ENCODE peak calls at places on chromosomes 16 and 17, in seven cellular contexts. N, O, M, A, K, S and Z are unnamed samples.

GRCh38 chr16:46822270-46822669 is 8.7 kb downstream of the C16orf87 start:
- DNase-seq in N (no peak), O (no peak), M (peak; percentile 91), A (no peak), K (no peak), S (no peak), Z (peak; percentile 50)

GRCh38 chr17:35788504-35788998 is 6.9 kb downstream of the MMP28 start:
- DNase-seq in N (peak; percentile 64), O (peak; percentile 43), M (peak; percentile 92), A (no peak), K (no peak), S (no peak), Z (peak; percentile 72)

GRCh38 chr16:11101283-11101682 is 154.7 kb downstream of the SOCS1 start:
- DNase-seq in N (no peak), O (no peak), M (no peak), A (no peak), K (no peak), S (no peak), Z (no peak)

GRCh38 chr16:72878301-72879269 is 169.3 kb downstream of the ZFHX3 start:
- DNase-seq in N (peak; percentile 65), O (no peak), M (peak; percentile 75), A (no peak), K (no peak), S (no peak), Z (no peak)

GRCh38 chr16:10558305-10558704 is 22.1 kb downstream of the EMP2 start:
- DNase-seq in N (peak; percentile 82), O (no peak), M (no peak), A (no peak), K (peak; percentile 40), S (no peak), Z (no peak)

GRCh38 chr16:8998114-8998513 is 34.4 kb upstream of the USP7 start:
- DNase-seq in N (no peak), O (no peak), M (peak; percentile 54), A (no peak), K (no peak), S (no peak), Z (no peak)

GRCh38 chr17:50273654-50274040 is 619 bp upstream of the TMEM92 start:
- DNase-seq in N (peak; percentile 59), O (no peak), M (no peak), A (no peak), K (no peak), S (peak; percentile 25), Z (no peak)

GRCh38 chr17:81652901-81653771 is 3.2 kb downstream of the PDE6G start:
- DNase-seq in N (no peak), O (no peak), M (no peak), A (no peak), K (no peak), S (no peak), Z (no peak)

GRCh38 chr16:49788936-49789335 is 67.0 kb downstream of the ZNF423 start:
- DNase-seq in N (no peak), O (no peak), M (no peak), A (no peak), K (no peak), S (no peak), Z (no peak)

GRCh38 chr17:50638851-50639767 is 4.4 kb downstream of the ABCC3 start:
- DNase-seq in N (peak; percentile 97), O (peak; percentile 89), M (peak; percentile 97), A (peak; percentile 95), K (peak; percentile 99), S (peak; percentile 90), Z (peak; percentile 100)

GRCh38 chr17:20234266-20234665 is 225.1 kb downstream of the SPECC1 start:
- DNase-seq in N (no peak), O (no peak), M (no peak), A (no peak), K (no peak), S (no peak), Z (no peak)

GRCh38 chr17:51647873-51648272 is 387.5 kb downstream of the UTP18 start:
- DNase-seq in N (no peak), O (no peak), M (no peak), A (no peak), K (no peak), S (no peak), Z (no peak)

GRCh38 chr17:46851029-46851741 is at the start of gene WNT9B:
- DNase-seq in N (no peak), O (no peak), M (no peak), A (no peak), K (peak; percentile 57), S (no peak), Z (no peak)

GRCh38 chr16:87801679-87802300 is 36.0 kb upstream of the KLHDC4 start:
- DNase-seq in N (no peak), O (no peak), M (no peak), A (no peak), K (no peak), S (no peak), Z (no peak)

GRCh38 chr16:85457366-85457765 is 155.8 kb upstream of the GSE1 start:
- DNase-seq in N (no peak), O (no peak), M (no peak), A (no peak), K (no peak), S (no peak), Z (no peak)

GRCh38 chr17:44269118-44269794 is 1.3 kb upstream of the SLC4A1 start:
- DNase-seq in N (no peak), O (no peak), M (no peak), A (no peak), K (no peak), S (no peak), Z (no peak)

GRCh38 chr16:54522596-54522995 is 236.0 kb upstream of the IRX3 start:
- DNase-seq in N (no peak), O (no peak), M (no peak), A (no peak), K (no peak), S (no peak), Z (no peak)

GRCh38 chr17:37507108-37507507 is 17.4 kb downstream of the DUSP14 start:
- DNase-seq in N (no peak), O (no peak), M (no peak), A (no peak), K (no peak), S (no peak), Z (no peak)

GRCh38 chr17:20157078-20157360 is 147.9 kb downstream of the SPECC1 start:
- DNase-seq in N (no peak), O (no peak), M (no peak), A (no peak), K (peak; percentile 35), S (no peak), Z (no peak)

GRCh38 chr16:52446076-52446475 is 100.9 kb downstream of the TOX3 start:
- DNase-seq in N (no peak), O (no peak), M (no peak), A (no peak), K (no peak), S (no peak), Z (no peak)

GRCh38 chr17:75277664-75278071 is 6.6 kb upstream of the MIF4GD start:
- DNase-seq in N (no peak), O (no peak), M (peak; percentile 32), A (no peak), K (no peak), S (no peak), Z (no peak)

GRCh38 chr16:74045539-74045938 is 251.1 kb upstream of the PSMD7 start:
- DNase-seq in N (no peak), O (no peak), M (no peak), A (no peak), K (no peak), S (no peak), Z (no peak)

GRCh38 chr17:79793924-79794304 is 3.0 kb downstream of the CBX8 start:
- DNase-seq in N (no peak), O (no peak), M (no peak), A (no peak), K (no peak), S (no peak), Z (peak; percentile 92)
- H3K4me1 ChIP-seq in N (no peaks in the 10 kb centered on the region), O (peaks cover 69% of the 10 kb centered on the region), M (peaks cover 17% of the 10 kb centered on the region), A (peaks cover 3% of the 10 kb centered on the region), K (peaks cover 53% of the 10 kb centered on the region), S (peaks cover 7% of the 10 kb centered on the region), Z (peaks cover 63% of the 10 kb centered on the region)

GRCh38 chr17:57576744-57577143 is 168.4 kb downstream of the CCDC182 start:
- DNase-seq in N (no peak), O (no peak), M (no peak), A (no peak), K (no peak), S (no peak), Z (no peak)

GRCh38 chr17:57580055-57580739 is 164.9 kb downstream of the CCDC182 start:
- DNase-seq in N (no peak), O (no peak), M (no peak), A (no peak), K (no peak), S (no peak), Z (no peak)

GRCh38 chr17:57577751-57578607 is 167.1 kb downstream of the CCDC182 start:
- DNase-seq in N (no peak), O (no peak), M (peak; percentile 70), A (no peak), K (no peak), S (peak; percentile 80), Z (peak; percentile 63)

GRCh38 chr17:57578608-57578990 is 166.5 kb downstream of the CCDC182 start:
- DNase-seq in N (no peak), O (no peak), M (peak; percentile 51), A (no peak), K (no peak), S (no peak), Z (no peak)

GRCh38 chr17:57579245-57579644 is 165.9 kb downstream of the CCDC182 start:
- DNase-seq in N (no peak), O (no peak), M (no peak), A (no peak), K (no peak), S (no peak), Z (no peak)
- H3K27ac ChIP-seq in N (no peak overlapping the region), O (no peak overlapping the region), M (no peak overlapping the region), A (no peak overlapping the region), K (no peak overlapping the region), S (no peak overlapping the region), Z (no peak overlapping the region)

GRCh38 chr17:69082696-69083095 is 22.0 kb upstream of the ABCA9 start:
- DNase-seq in N (no peak), O (no peak), M (no peak), A (no peak), K (no peak), S (no peak), Z (no peak)
- H3K4me3 ChIP-seq in N (no peak overlapping the region), O (no peak overlapping the region), M (no peak overlapping the region), A (no peak overlapping the region), K (no peak overlapping the region), S (no peak overlapping the region), Z (no peak overlapping the region)

GRCh38 chr17:17516315-17516930 is 20.2 kb upstream of the RASD1 start:
- DNase-seq in N (no peak), O (no peak), M (no peak), A (no peak), K (no peak), S (no peak), Z (no peak)

GRCh38 chr17:17514361-17514992 is 18.3 kb upstream of the RASD1 start:
- DNase-seq in N (no peak), O (no peak), M (no peak), A (no peak), K (no peak), S (no peak), Z (no peak)

GRCh38 chr17:17515921-17516295 is 19.7 kb upstream of the RASD1 start:
- DNase-seq in N (no peak), O (no peak), M (peak; percentile 68), A (no peak), K (no peak), S (no peak), Z (peak; percentile 73)

GRCh38 chr17:17513626-17514025 is 17.4 kb upstream of the RASD1 start:
- DNase-seq in N (no peak), O (no peak), M (no peak), A (no peak), K (no peak), S (no peak), Z (no peak)

GRCh38 chr17:17514993-17515920 is 19.1 kb upstream of the RASD1 start:
- DNase-seq in N (no peak), O (no peak), M (peak; percentile 25), A (no peak), K (no peak), S (no peak), Z (no peak)
- H3K4me1 ChIP-seq in N (no peaks in the 10 kb centered on the region), O (peaks cover 17% of the 10 kb centered on the region), M (peaks cover 12% of the 10 kb centered on the region), A (no peaks in the 10 kb centered on the region), K (peaks cover 7% of the 10 kb centered on the region), S (no peaks in the 10 kb centered on the region), Z (peaks cover 52% of the 10 kb centered on the region)